ENCODE peak calls at places on chromosomes 7 and 10, in nine cellular contexts. One of them, this sample, is unnamed.

GRCh38 chr7:111388912-111389311 is 173.4 kb downstream of the IMMP2L start:
- DNase-seq in spleen: no peak
- DNase-seq in heart left ventricle: no peak
- DNase-seq in heart right ventricle: no peak
- DNase-seq in colonic mucosa: no peak
- DNase-seq in WERI-Rb-1: no peak
- DNase-seq in astrocyte: no peak
- DNase-seq in tibial artery: no peak
- DNase-seq in mammary epithelial cell: no peak
- DNase-seq in this sample: no peak

GRCh38 chr10:23358357-23358756 is 13.8 kb upstream of the C10orf67 start:
- DNase-seq in heart left ventricle: no peak
- DNase-seq in heart right ventricle: no peak
- DNase-seq in mammary epithelial cell: no peak
- DNase-seq in colonic mucosa: no peak
- DNase-seq in astrocyte: no peak
- DNase-seq in tibial artery: no peak
- DNase-seq in spleen: no peak
- DNase-seq in WERI-Rb-1: no peak
- DNase-seq in this sample: no peak

GRCh38 chr10:95290801-95291633 is at the start of gene PDLIM1:
- DNase-seq in tibial artery: peak; percentile 70
- DNase-seq in spleen: peak; percentile 95
- DNase-seq in colonic mucosa: peak; percentile 86
- DNase-seq in heart left ventricle: peak; percentile 87
- DNase-seq in astrocyte: peak; percentile 16
- DNase-seq in mammary epithelial cell: peak; percentile 70
- DNase-seq in WERI-Rb-1: peak; percentile 82
- DNase-seq in heart right ventricle: peak; percentile 75
- DNase-seq in this sample: peak; percentile 87

GRCh38 chr7:30915751-30916150 is 4.1 kb downstream of the AQP1 start:
- DNase-seq in WERI-Rb-1: no peak
- DNase-seq in mammary epithelial cell: no peak
- DNase-seq in heart right ventricle: no peak
- DNase-seq in heart left ventricle: peak; percentile 21
- DNase-seq in spleen: no peak
- DNase-seq in astrocyte: no peak
- DNase-seq in colonic mucosa: no peak
- DNase-seq in tibial artery: no peak
- DNase-seq in this sample: no peak

GRCh38 chr7:30437823-30438574 is 40.6 kb downstream of the NOD1 start:
- DNase-seq in colonic mucosa: no peak
- DNase-seq in mammary epithelial cell: no peak
- DNase-seq in heart right ventricle: no peak
- DNase-seq in WERI-Rb-1: no peak
- DNase-seq in heart left ventricle: no peak
- DNase-seq in astrocyte: no peak
- DNase-seq in tibial artery: no peak
- DNase-seq in spleen: no peak
- DNase-seq in this sample: no peak

GRCh38 chr10:88792656-88793055 is 9.9 kb upstream of the LIPM start:
- DNase-seq in mammary epithelial cell: peak; percentile 72
- DNase-seq in heart right ventricle: peak; percentile 9
- DNase-seq in spleen: peak; percentile 81
- DNase-seq in WERI-Rb-1: no peak
- DNase-seq in colonic mucosa: no peak
- DNase-seq in astrocyte: peak; percentile 69
- DNase-seq in tibial artery: peak; percentile 36
- DNase-seq in heart left ventricle: peak; percentile 38
- DNase-seq in this sample: no peak

GRCh38 chr10:132106431-132106830 is 40.7 kb downstream of the JAKMIP3 start:
- DNase-seq in astrocyte: no peak
- DNase-seq in WERI-Rb-1: no peak
- DNase-seq in mammary epithelial cell: no peak
- DNase-seq in colonic mucosa: no peak
- DNase-seq in heart left ventricle: no peak
- DNase-seq in heart right ventricle: no peak
- DNase-seq in tibial artery: no peak
- DNase-seq in spleen: no peak
- DNase-seq in this sample: peak; percentile 50

GRCh38 chr7:111438369-111439289 is 123.7 kb downstream of the IMMP2L start:
- DNase-seq in mammary epithelial cell: peak; percentile 21
- DNase-seq in astrocyte: peak; percentile 80
- DNase-seq in colonic mucosa: no peak
- DNase-seq in heart left ventricle: no peak
- DNase-seq in heart right ventricle: no peak
- DNase-seq in tibial artery: no peak
- DNase-seq in spleen: no peak
- DNase-seq in WERI-Rb-1: no peak
- DNase-seq in this sample: no peak

GRCh38 chr7:92076509-92076908 is 57.8 kb downstream of the CYP51A1 start:
- DNase-seq in colonic mucosa: no peak
- DNase-seq in spleen: no peak
- DNase-seq in astrocyte: no peak
- DNase-seq in heart left ventricle: no peak
- DNase-seq in tibial artery: no peak
- DNase-seq in heart right ventricle: no peak
- DNase-seq in mammary epithelial cell: peak; percentile 81
- DNase-seq in WERI-Rb-1: no peak
- DNase-seq in this sample: no peak

GRCh38 chr7:26439502-26440252 is 148.0 kb downstream of the SNX10 start:
- DNase-seq in colonic mucosa: no peak
- DNase-seq in tibial artery: no peak
- DNase-seq in heart right ventricle: no peak
- DNase-seq in WERI-Rb-1: peak; percentile 81
- DNase-seq in heart left ventricle: no peak
- DNase-seq in astrocyte: no peak
- DNase-seq in mammary epithelial cell: no peak
- DNase-seq in spleen: no peak
- DNase-seq in this sample: no peak

GRCh38 chr7:28956608-28957063 is 1.5 kb downstream of the TRIL start:
- DNase-seq in heart left ventricle: peak; percentile 75
- DNase-seq in tibial artery: no peak
- DNase-seq in astrocyte: peak; percentile 34
- DNase-seq in mammary epithelial cell: peak; percentile 55
- DNase-seq in heart right ventricle: peak; percentile 56
- DNase-seq in colonic mucosa: peak; percentile 77
- DNase-seq in WERI-Rb-1: peak; percentile 70
- DNase-seq in spleen: peak; percentile 86
- DNase-seq in this sample: no peak

GRCh38 chr7:125423444-125424155 is 494.0 kb upstream of the POT1 start:
- DNase-seq in astrocyte: peak; percentile 47
- DNase-seq in mammary epithelial cell: peak; percentile 86
- DNase-seq in heart left ventricle: no peak
- DNase-seq in colonic mucosa: no peak
- DNase-seq in heart right ventricle: no peak
- DNase-seq in WERI-Rb-1: no peak
- DNase-seq in spleen: no peak
- DNase-seq in tibial artery: no peak
- DNase-seq in this sample: no peak

GRCh38 chr10:129958118-129958685 is 5.9 kb downstream of the EBF3 start:
- DNase-seq in heart right ventricle: no peak
- DNase-seq in mammary epithelial cell: no peak
- DNase-seq in colonic mucosa: no peak
- DNase-seq in WERI-Rb-1: no peak
- DNase-seq in astrocyte: no peak
- DNase-seq in heart left ventricle: no peak
- DNase-seq in spleen: no peak
- DNase-seq in tibial artery: peak; percentile 30
- DNase-seq in this sample: no peak
- H3K4me3 ChIP-seq in heart right ventricle: peak overlapping the region; percentile 75
- H3K4me3 ChIP-seq in mammary epithelial cell: no peak overlapping the region
- H3K4me3 ChIP-seq in colonic mucosa: no peak overlapping the region
- H3K4me3 ChIP-seq in WERI-Rb-1: peak overlapping the region; percentile 41
- H3K4me3 ChIP-seq in astrocyte: no peak overlapping the region
- H3K4me3 ChIP-seq in heart left ventricle: peak overlapping the region; percentile 73
- H3K4me3 ChIP-seq in spleen: no peak overlapping the region
- H3K4me3 ChIP-seq in tibial artery: peak overlapping the region; percentile 44
- H3K4me3 ChIP-seq in this sample: peak overlapping the region; percentile 70

GRCh38 chr7:93442478-93443224 is 131.9 kb downstream of the CALCR start:
- DNase-seq in colonic mucosa: peak; percentile 27
- DNase-seq in spleen: no peak
- DNase-seq in heart right ventricle: no peak
- DNase-seq in mammary epithelial cell: peak; percentile 19
- DNase-seq in WERI-Rb-1: peak; percentile 36
- DNase-seq in astrocyte: no peak
- DNase-seq in heart left ventricle: no peak
- DNase-seq in tibial artery: no peak
- DNase-seq in this sample: no peak
- TF ChIP-seq CTCF in colonic mucosa: peak; percentile 65
- TF ChIP-seq CTCF in spleen: peak; percentile 7
- TF ChIP-seq CTCF in heart right ventricle: peak; percentile 8
- TF ChIP-seq CTCF in mammary epithelial cell: peak; percentile 86
- TF ChIP-seq CTCF in WERI-Rb-1: peak; percentile 67
- TF ChIP-seq CTCF in astrocyte: peak; percentile 53
- TF ChIP-seq CTCF in heart left ventricle: peak; percentile 39
- TF ChIP-seq CTCF in tibial artery: peak; percentile 10
- TF ChIP-seq CTCF in this sample: no peak

DNA sequence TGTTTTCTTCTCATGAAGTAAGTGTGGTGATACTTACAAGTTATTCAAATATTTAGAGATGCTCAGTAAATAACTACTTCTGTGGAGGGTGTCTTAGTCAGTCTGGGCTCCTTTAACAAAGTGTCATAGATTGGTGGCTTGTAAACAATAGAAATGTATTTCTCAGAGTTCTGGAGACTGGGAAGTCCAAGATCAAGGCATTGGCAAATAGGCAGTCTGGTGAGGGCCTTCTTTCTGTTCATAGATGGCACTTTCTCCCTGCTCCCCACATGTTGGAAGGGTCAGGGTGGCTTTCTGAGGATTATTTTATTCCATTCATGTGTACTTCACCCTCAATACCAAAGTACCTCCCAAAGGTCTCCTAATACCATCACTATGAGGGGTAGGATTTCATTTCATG is 18.4 kb downstream of the RPA3 start:
- DNase-seq in tibial artery: no peak
- DNase-seq in mammary epithelial cell: no peak
- DNase-seq in astrocyte: no peak
- DNase-seq in colonic mucosa: no peak
- DNase-seq in heart right ventricle: no peak
- DNase-seq in WERI-Rb-1: no peak
- DNase-seq in heart left ventricle: no peak
- DNase-seq in spleen: no peak
- DNase-seq in this sample: no peak
- H3K27ac ChIP-seq in tibial artery: peak overlapping the region; percentile 26
- H3K27ac ChIP-seq in mammary epithelial cell: no peak overlapping the region
- H3K27ac ChIP-seq in astrocyte: no peak overlapping the region
- H3K27ac ChIP-seq in colonic mucosa: no peak overlapping the region
- H3K27ac ChIP-seq in heart right ventricle: peak overlapping the region; percentile 59
- H3K27ac ChIP-seq in WERI-Rb-1: no peak overlapping the region
- H3K27ac ChIP-seq in heart left ventricle: peak overlapping the region; percentile 62
- H3K27ac ChIP-seq in spleen: no peak overlapping the region
- H3K27ac ChIP-seq in this sample: no peak overlapping the region

GRCh38 chr7:18572885-18573284 is 77.3 kb downstream of the HDAC9 start:
- DNase-seq in heart left ventricle: no peak
- DNase-seq in astrocyte: no peak
- DNase-seq in WERI-Rb-1: no peak
- DNase-seq in tibial artery: no peak
- DNase-seq in mammary epithelial cell: no peak
- DNase-seq in colonic mucosa: no peak
- DNase-seq in spleen: no peak
- DNase-seq in heart right ventricle: no peak
- DNase-seq in this sample: no peak
- H3K4me3 ChIP-seq in heart left ventricle: no peak overlapping the region
- H3K4me3 ChIP-seq in astrocyte: no peak overlapping the region
- H3K4me3 ChIP-seq in WERI-Rb-1: no peak overlapping the region
- H3K4me3 ChIP-seq in tibial artery: no peak overlapping the region
- H3K4me3 ChIP-seq in mammary epithelial cell: no peak overlapping the region
- H3K4me3 ChIP-seq in colonic mucosa: no peak overlapping the region
- H3K4me3 ChIP-seq in spleen: no peak overlapping the region
- H3K4me3 ChIP-seq in heart right ventricle: no peak overlapping the region
- H3K4me3 ChIP-seq in this sample: peak overlapping the region; percentile 51

GRCh38 chr7:102122026-102122425 is 164.6 kb upstream of the SH2B2 start:
- DNase-seq in astrocyte: peak; percentile 57
- DNase-seq in heart left ventricle: no peak
- DNase-seq in mammary epithelial cell: no peak
- DNase-seq in heart right ventricle: no peak
- DNase-seq in WERI-Rb-1: no peak
- DNase-seq in spleen: no peak
- DNase-seq in colonic mucosa: no peak
- DNase-seq in tibial artery: no peak
- DNase-seq in this sample: no peak

GRCh38 chr7:102120666-102121065 is 166.0 kb upstream of the SH2B2 start:
- DNase-seq in WERI-Rb-1: no peak
- DNase-seq in astrocyte: no peak
- DNase-seq in colonic mucosa: no peak
- DNase-seq in spleen: peak; percentile 18
- DNase-seq in heart right ventricle: no peak
- DNase-seq in mammary epithelial cell: no peak
- DNase-seq in tibial artery: no peak
- DNase-seq in heart left ventricle: no peak
- DNase-seq in this sample: no peak

GRCh38 chr7:102128303-102128702 is 158.4 kb upstream of the SH2B2 start:
- DNase-seq in colonic mucosa: no peak
- DNase-seq in mammary epithelial cell: no peak
- DNase-seq in WERI-Rb-1: no peak
- DNase-seq in heart right ventricle: no peak
- DNase-seq in tibial artery: no peak
- DNase-seq in astrocyte: no peak
- DNase-seq in spleen: peak; percentile 35
- DNase-seq in heart left ventricle: no peak
- DNase-seq in this sample: no peak

GRCh38 chr7:102129636-102130370 is 156.9 kb upstream of the SH2B2 start:
- DNase-seq in astrocyte: peak; percentile 39
- DNase-seq in heart right ventricle: no peak
- DNase-seq in heart left ventricle: no peak
- DNase-seq in tibial artery: no peak
- DNase-seq in spleen: peak; percentile 30
- DNase-seq in WERI-Rb-1: no peak
- DNase-seq in mammary epithelial cell: no peak
- DNase-seq in colonic mucosa: no peak
- DNase-seq in this sample: no peak

GRCh38 chr7:102125127-102125561 is 161.5 kb upstream of the SH2B2 start:
- DNase-seq in spleen: peak; percentile 67
- DNase-seq in colonic mucosa: no peak
- DNase-seq in heart right ventricle: peak; percentile 51
- DNase-seq in WERI-Rb-1: no peak
- DNase-seq in astrocyte: peak; percentile 89
- DNase-seq in heart left ventricle: peak; percentile 62
- DNase-seq in mammary epithelial cell: no peak
- DNase-seq in tibial artery: peak; percentile 77
- DNase-seq in this sample: peak; percentile 92
- TF ChIP-seq CTCF in spleen: no peak
- TF ChIP-seq CTCF in colonic mucosa: no peak
- TF ChIP-seq CTCF in heart right ventricle: no peak
- TF ChIP-seq CTCF in WERI-Rb-1: no peak
- TF ChIP-seq CTCF in astrocyte: no peak
- TF ChIP-seq CTCF in heart left ventricle: no peak
- TF ChIP-seq CTCF in mammary epithelial cell: no peak
- TF ChIP-seq CTCF in tibial artery: peak; percentile 38
- TF ChIP-seq CTCF in this sample: no peak

This sample was measured in coronary artery.